ENCODE peak calls at places on chromosome 1, in five cellular contexts. One of them, this sample, is unnamed.

GRCh38 chr1:168216171-168216570 is 9.6 kb upstream of the SFT2D2 start:
- DNase-seq in mammary epithelial cell: no peak
- DNase-seq in IMR-90: no peak
- DNase-seq in mesendoderm: no peak
- DNase-seq in neuronal stem cell: no peak
- DNase-seq in this sample: no peak

GRCh38 chr1:4602536-4603316 is 51.7 kb upstream of the AJAP1 start:
- DNase-seq in mesendoderm: peak; percentile 9
- DNase-seq in neuronal stem cell: no peak
- DNase-seq in mammary epithelial cell: no peak
- DNase-seq in IMR-90: no peak
- DNase-seq in this sample: no peak

GRCh38 chr1:246497331-246497915 is 9.7 kb downstream of the SMYD3 start:
- DNase-seq in mammary epithelial cell: peak; percentile 52
- DNase-seq in neuronal stem cell: peak; percentile 58
- DNase-seq in IMR-90: peak; percentile 79
- DNase-seq in mesendoderm: peak; percentile 72
- DNase-seq in this sample: peak; percentile 46

GRCh38 chr1:39540504-39541031 is 36.0 kb downstream of the PABPC4 start:
- DNase-seq in mammary epithelial cell: no peak
- DNase-seq in neuronal stem cell: no peak
- DNase-seq in IMR-90: peak; percentile 77
- DNase-seq in mesendoderm: no peak
- DNase-seq in this sample: peak; percentile 29

GRCh38 chr1:161721738-161722343 is 497 bp downstream of the FCRLB start:
- DNase-seq in mesendoderm: no peak
- DNase-seq in mammary epithelial cell: peak; percentile 80
- DNase-seq in IMR-90: peak; percentile 92
- DNase-seq in neuronal stem cell: no peak
- DNase-seq in this sample: peak; percentile 86

GRCh38 chr1:227958617-227959324 is 11.0 kb upstream of the WNT9A start:
- DNase-seq in mammary epithelial cell: no peak
- DNase-seq in IMR-90: no peak
- DNase-seq in mesendoderm: no peak
- DNase-seq in neuronal stem cell: no peak
- DNase-seq in this sample: no peak

GRCh38 chr1:59767119-59767518 is 47.6 kb upstream of the HOOK1 start:
- DNase-seq in mammary epithelial cell: no peak
- DNase-seq in IMR-90: no peak
- DNase-seq in neuronal stem cell: no peak
- DNase-seq in mesendoderm: peak; percentile 20
- DNase-seq in this sample: no peak

GRCh38 chr1:68024635-68025338 is 25.6 kb downstream of the DIRAS3 start:
- DNase-seq in mesendoderm: no peak
- DNase-seq in IMR-90: no peak
- DNase-seq in mammary epithelial cell: no peak
- DNase-seq in neuronal stem cell: no peak
- DNase-seq in this sample: no peak

GRCh38 chr1:225461533-225462428 is 33.9 kb upstream of the LBR start:
- DNase-seq in neuronal stem cell: no peak
- DNase-seq in IMR-90: no peak
- DNase-seq in mammary epithelial cell: no peak
- DNase-seq in mesendoderm: no peak
- DNase-seq in this sample: no peak

GRCh38 chr1:234270103-234270502 is 103.2 kb upstream of the COA6 start:
- DNase-seq in mammary epithelial cell: no peak
- DNase-seq in IMR-90: no peak
- DNase-seq in mesendoderm: no peak
- DNase-seq in neuronal stem cell: no peak
- DNase-seq in this sample: no peak

GRCh38 chr1:203615182-203615581 is 11.4 kb upstream of the ATP2B4 start:
- DNase-seq in mammary epithelial cell: no peak
- DNase-seq in IMR-90: no peak
- DNase-seq in neuronal stem cell: no peak
- DNase-seq in mesendoderm: no peak
- DNase-seq in this sample: no peak

GRCh38 chr1:156690673-156691032 is 13.4 kb upstream of the NES start:
- DNase-seq in mesendoderm: no peak
- DNase-seq in neuronal stem cell: no peak
- DNase-seq in mammary epithelial cell: no peak
- DNase-seq in IMR-90: no peak
- DNase-seq in this sample: no peak
- H3K4me2 ChIP-seq in mesendoderm: no peak overlapping the region
- H3K4me2 ChIP-seq in neuronal stem cell: no peak overlapping the region
- H3K4me2 ChIP-seq in mammary epithelial cell: no peak overlapping the region
- H3K4me2 ChIP-seq in IMR-90: no peak overlapping the region
- H3K4me2 ChIP-seq in this sample: peak overlapping the region; percentile 90

GRCh38 chr1:165845992-165846748 is 18.8 kb downstream of the UCK2 start:
- DNase-seq in IMR-90: no peak
- DNase-seq in mesendoderm: no peak
- DNase-seq in mammary epithelial cell: no peak
- DNase-seq in neuronal stem cell: no peak
- DNase-seq in this sample: no peak

GRCh38 chr1:165851034-165851658 is 23.7 kb downstream of the UCK2 start:
- DNase-seq in mesendoderm: no peak
- DNase-seq in neuronal stem cell: no peak
- DNase-seq in IMR-90: peak; percentile 40
- DNase-seq in mammary epithelial cell: peak; percentile 92
- DNase-seq in this sample: peak; percentile 37

GRCh38 chr1:165852896-165853295 is 25.5 kb downstream of the UCK2 start:
- DNase-seq in mammary epithelial cell: no peak
- DNase-seq in IMR-90: no peak
- DNase-seq in mesendoderm: no peak
- DNase-seq in neuronal stem cell: no peak
- DNase-seq in this sample: no peak

GRCh38 chr1:165847486-165847885 is 20.1 kb downstream of the UCK2 start:
- DNase-seq in mesendoderm: no peak
- DNase-seq in IMR-90: no peak
- DNase-seq in neuronal stem cell: no peak
- DNase-seq in mammary epithelial cell: no peak
- DNase-seq in this sample: no peak

DNA sequence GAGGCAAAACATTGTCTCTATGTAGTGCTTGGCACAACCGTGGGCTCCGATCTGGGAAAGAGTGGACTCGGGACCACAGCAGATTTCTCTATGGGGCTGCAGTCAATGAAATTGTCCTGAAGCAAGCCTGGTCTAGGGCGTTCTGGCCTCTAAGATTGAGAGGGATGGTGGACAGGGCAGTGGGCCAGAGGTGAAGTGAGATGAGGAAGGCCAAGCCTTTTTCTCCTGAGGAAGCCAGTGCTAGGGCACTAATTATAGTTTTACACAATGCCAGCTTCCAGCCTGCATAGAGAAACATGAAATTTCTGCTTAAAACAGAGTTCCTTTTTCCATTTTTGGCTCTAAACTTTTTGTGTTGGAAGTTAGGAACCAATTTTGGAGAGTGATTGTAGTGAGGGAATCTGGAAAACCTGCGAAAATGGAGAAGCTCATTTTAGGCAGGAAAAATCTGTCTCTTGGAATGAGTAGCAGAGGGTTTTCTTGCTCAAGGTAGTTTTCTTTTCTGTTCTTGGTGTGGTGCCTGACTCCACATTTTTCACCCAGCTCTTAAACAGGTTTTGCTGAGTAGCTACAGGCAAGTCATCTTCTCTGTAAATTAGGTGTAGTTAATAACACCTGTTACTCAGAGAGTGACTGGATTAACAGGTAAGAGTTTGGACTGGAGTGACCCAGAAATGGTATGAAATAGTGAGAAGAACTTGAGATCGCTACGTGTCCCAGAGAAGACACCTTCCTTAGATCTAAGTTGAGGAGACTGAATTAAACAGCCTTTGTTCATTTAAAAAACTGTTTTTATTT is 22.1 kb downstream of the UCK2 start:
- DNase-seq in mesendoderm: no peak
- DNase-seq in neuronal stem cell: no peak
- DNase-seq in mammary epithelial cell: no peak
- DNase-seq in IMR-90: no peak
- DNase-seq in this sample: no peak
- H3K9ac ChIP-seq in mesendoderm: no peak overlapping the region
- H3K9ac ChIP-seq in neuronal stem cell: no peak overlapping the region
- H3K9ac ChIP-seq in mammary epithelial cell: no peak overlapping the region
- H3K9ac ChIP-seq in IMR-90: no peak overlapping the region
- H3K9ac ChIP-seq in this sample: no peak overlapping the region

GRCh38 chr1:63643926-63644325 is 50.7 kb downstream of the PGM1 start:
- DNase-seq in IMR-90: no peak
- DNase-seq in mammary epithelial cell: no peak
- DNase-seq in neuronal stem cell: no peak
- DNase-seq in mesendoderm: peak; percentile 48
- DNase-seq in this sample: no peak

GRCh38 chr1:63640633-63641567 is 47.7 kb downstream of the PGM1 start:
- DNase-seq in mesendoderm: no peak
- DNase-seq in neuronal stem cell: no peak
- DNase-seq in IMR-90: no peak
- DNase-seq in mammary epithelial cell: no peak
- DNase-seq in this sample: no peak

GRCh38 chr1:63642901-63643300 is 49.7 kb downstream of the PGM1 start:
- DNase-seq in mammary epithelial cell: no peak
- DNase-seq in mesendoderm: no peak
- DNase-seq in neuronal stem cell: no peak
- DNase-seq in IMR-90: no peak
- DNase-seq in this sample: no peak

GRCh38 chr1:63643517-63643916 is 50.3 kb downstream of the PGM1 start:
- DNase-seq in IMR-90: no peak
- DNase-seq in mammary epithelial cell: no peak
- DNase-seq in neuronal stem cell: no peak
- DNase-seq in mesendoderm: no peak
- DNase-seq in this sample: no peak

DNA sequence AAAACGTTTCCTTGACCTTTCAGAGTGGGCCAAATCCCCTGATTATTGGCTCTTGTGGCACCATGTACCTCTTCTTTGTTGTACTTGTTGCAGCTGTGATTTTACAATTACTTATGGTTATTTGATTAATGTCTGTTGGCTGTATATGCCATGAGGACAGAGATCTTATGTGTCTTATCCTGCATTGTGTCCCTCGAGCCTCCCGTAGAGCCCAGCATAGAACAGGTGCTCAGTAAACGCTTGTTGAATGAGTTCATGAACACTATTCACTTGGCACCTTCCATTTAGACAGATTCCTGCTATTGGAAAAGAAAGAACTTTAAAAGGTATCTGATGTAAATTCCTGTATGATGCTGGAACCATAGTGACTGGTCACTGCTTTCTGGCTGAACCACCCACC is 48.4 kb downstream of the PGM1 start:
- DNase-seq in neuronal stem cell: no peak
- DNase-seq in mammary epithelial cell: no peak
- DNase-seq in mesendoderm: no peak
- DNase-seq in IMR-90: no peak
- DNase-seq in this sample: no peak
- H3K27ac ChIP-seq in neuronal stem cell: no peak overlapping the region
- H3K27ac ChIP-seq in mammary epithelial cell: no peak overlapping the region
- H3K27ac ChIP-seq in mesendoderm: no peak overlapping the region
- H3K27ac ChIP-seq in IMR-90: no peak overlapping the region
- H3K27ac ChIP-seq in this sample: no peak overlapping the region

GRCh38 chr1:184804220-184804619 is 49.6 kb upstream of the EDEM3 start:
- DNase-seq in IMR-90: no peak
- DNase-seq in neuronal stem cell: no peak
- DNase-seq in mesendoderm: no peak
- DNase-seq in mammary epithelial cell: no peak
- DNase-seq in this sample: no peak
- H3K4me2 ChIP-seq in IMR-90: no peak overlapping the region
- H3K4me2 ChIP-seq in neuronal stem cell: no peak overlapping the region
- H3K4me2 ChIP-seq in mesendoderm: no peak overlapping the region
- H3K4me2 ChIP-seq in mammary epithelial cell: no peak overlapping the region
- H3K4me2 ChIP-seq in this sample: no peak overlapping the region

DNA sequence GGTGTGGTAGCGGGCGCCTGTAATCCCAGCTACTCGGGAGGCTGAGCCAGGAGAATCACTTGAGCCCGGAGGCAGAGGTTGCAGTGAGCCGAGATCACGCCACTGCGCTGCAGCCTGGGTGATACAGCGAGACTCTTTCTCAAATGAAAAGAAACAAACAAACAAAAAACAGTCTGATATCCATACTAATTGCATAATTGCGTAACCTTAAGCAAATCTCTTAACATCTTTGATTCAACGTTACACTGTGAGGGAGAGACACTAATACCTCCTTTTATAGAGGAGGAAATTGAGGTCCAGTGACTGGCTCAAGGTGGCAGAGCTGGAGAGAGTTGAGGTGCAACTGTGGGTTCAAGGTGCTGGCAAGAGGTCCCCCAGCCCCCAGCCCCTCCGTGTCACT is 12.6 kb upstream of the COX20 start:
- DNase-seq in mesendoderm: no peak
- DNase-seq in IMR-90: no peak
- DNase-seq in neuronal stem cell: no peak
- DNase-seq in mammary epithelial cell: no peak
- DNase-seq in this sample: no peak
- H3K9ac ChIP-seq in mesendoderm: no peak overlapping the region
- H3K9ac ChIP-seq in IMR-90: no peak overlapping the region
- H3K9ac ChIP-seq in neuronal stem cell: no peak overlapping the region
- H3K9ac ChIP-seq in mammary epithelial cell: no peak overlapping the region
- H3K9ac ChIP-seq in this sample: no peak overlapping the region

DNA sequence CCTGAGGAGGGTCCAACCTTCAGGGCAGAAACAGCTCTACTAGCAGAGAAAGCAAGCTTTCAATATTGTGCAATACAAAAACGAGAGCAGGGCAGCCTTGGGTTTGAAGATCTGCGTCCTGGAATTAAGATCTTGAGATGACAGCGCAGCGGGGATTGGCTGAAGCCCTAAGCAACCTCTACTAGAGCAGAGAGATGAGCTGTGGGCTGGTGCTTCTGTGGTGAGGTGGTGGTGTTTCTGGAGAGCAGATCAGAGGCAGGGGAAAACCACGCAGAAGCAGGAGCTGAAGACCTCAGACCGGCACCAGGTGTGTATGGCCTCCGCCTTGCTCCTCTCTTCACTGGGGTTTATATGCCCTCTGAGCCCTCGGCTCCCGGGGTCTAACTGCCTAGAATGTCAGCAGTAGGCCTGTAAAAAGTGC is 12.5 kb downstream of the TRAF3IP3 start:
- DNase-seq in mammary epithelial cell: peak; percentile 32
- DNase-seq in mesendoderm: no peak
- DNase-seq in neuronal stem cell: no peak
- DNase-seq in IMR-90: no peak
- DNase-seq in this sample: no peak
- H3K27ac ChIP-seq in mammary epithelial cell: peak overlapping the region; percentile 87
- H3K27ac ChIP-seq in mesendoderm: no peak overlapping the region
- H3K27ac ChIP-seq in neuronal stem cell: no peak overlapping the region
- H3K27ac ChIP-seq in IMR-90: peak overlapping the region; percentile 13
- H3K27ac ChIP-seq in this sample: peak overlapping the region; percentile 88

DNA sequence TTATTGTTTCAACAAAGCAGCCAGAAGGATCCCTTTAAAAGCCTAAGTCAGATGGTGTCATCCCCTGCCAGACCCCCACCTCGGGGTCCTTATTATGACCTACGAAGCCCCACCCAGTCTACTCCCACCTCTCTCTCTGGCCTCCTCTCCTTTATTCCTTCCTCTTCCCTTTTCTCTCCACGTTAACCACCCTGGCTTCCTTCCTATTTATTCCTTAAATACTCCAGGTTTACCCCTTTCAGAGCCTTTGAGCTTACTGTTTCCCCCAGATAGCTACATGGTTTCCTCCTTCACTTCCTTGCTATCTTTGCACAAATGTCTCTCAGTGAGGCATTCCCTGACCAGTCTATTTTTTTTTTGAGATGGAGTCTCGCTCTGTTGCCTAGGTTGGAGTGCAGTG is 12.0 kb upstream of the SLC9A1 start:
- DNase-seq in IMR-90: no peak
- DNase-seq in mammary epithelial cell: no peak
- DNase-seq in neuronal stem cell: no peak
- DNase-seq in mesendoderm: no peak
- DNase-seq in this sample: no peak
- H3K4me2 ChIP-seq in IMR-90: no peak overlapping the region
- H3K4me2 ChIP-seq in mammary epithelial cell: no peak overlapping the region
- H3K4me2 ChIP-seq in neuronal stem cell: no peak overlapping the region
- H3K4me2 ChIP-seq in mesendoderm: no peak overlapping the region
- H3K4me2 ChIP-seq in this sample: no peak overlapping the region